ENCODE peak calls at places on chromosomes 11 and 22, in eight cellular contexts. One of them, this sample, is unnamed.

GRCh38 chr11:18778468-18778867 is 13.1 kb downstream of the PTPN5 start:
- DNase-seq in renal cortical epithelial cell: no peak
- DNase-seq in A172: no peak
- DNase-seq in GM20000: no peak
- DNase-seq in hypothalamus: no peak
- DNase-seq in mesothelial cell of epicardium: no peak
- DNase-seq in SK-N-SH: no peak
- DNase-seq in naive thymus-derived CD4-positive, alpha-beta T cell: no peak
- DNase-seq in this sample: no peak

GRCh38 chr11:100629671-100630070 is 57.4 kb upstream of the ARHGAP42 start:
- DNase-seq in renal cortical epithelial cell: peak; percentile 27
- DNase-seq in A172: no peak
- DNase-seq in GM20000: no peak
- DNase-seq in hypothalamus: no peak
- DNase-seq in mesothelial cell of epicardium: no peak
- DNase-seq in SK-N-SH: no peak
- DNase-seq in naive thymus-derived CD4-positive, alpha-beta T cell: no peak
- DNase-seq in this sample: no peak

GRCh38 chr11:134372536-134372935 is 39.5 kb downstream of the B3GAT1 start:
- DNase-seq in renal cortical epithelial cell: no peak
- DNase-seq in A172: no peak
- DNase-seq in GM20000: no peak
- DNase-seq in hypothalamus: no peak
- DNase-seq in mesothelial cell of epicardium: no peak
- DNase-seq in SK-N-SH: no peak
- DNase-seq in naive thymus-derived CD4-positive, alpha-beta T cell: no peak
- DNase-seq in this sample: no peak

GRCh38 chr11:108983621-108984020 is 318.8 kb downstream of the DDX10 start:
- DNase-seq in renal cortical epithelial cell: peak; percentile 79
- DNase-seq in A172: peak; percentile 49
- DNase-seq in GM20000: no peak
- DNase-seq in hypothalamus: no peak
- DNase-seq in mesothelial cell of epicardium: no peak
- DNase-seq in SK-N-SH: no peak
- DNase-seq in naive thymus-derived CD4-positive, alpha-beta T cell: no peak
- DNase-seq in this sample: no peak

GRCh38 chr11:34114471-34114870 is 9.0 kb downstream of the NAT10 start:
- DNase-seq in renal cortical epithelial cell: no peak
- DNase-seq in A172: no peak
- DNase-seq in GM20000: no peak
- DNase-seq in hypothalamus: no peak
- DNase-seq in mesothelial cell of epicardium: no peak
- DNase-seq in SK-N-SH: no peak
- DNase-seq in naive thymus-derived CD4-positive, alpha-beta T cell: no peak
- DNase-seq in this sample: no peak

GRCh38 chr11:61749607-61750217 is 2.7 kb upstream of the MYRF start:
- DNase-seq in renal cortical epithelial cell: no peak
- DNase-seq in A172: no peak
- DNase-seq in GM20000: no peak
- DNase-seq in hypothalamus: peak; percentile 90
- DNase-seq in mesothelial cell of epicardium: no peak
- DNase-seq in SK-N-SH: no peak
- DNase-seq in naive thymus-derived CD4-positive, alpha-beta T cell: no peak
- DNase-seq in this sample: peak; percentile 80

GRCh38 chr22:27836181-27836580 is 34.6 kb upstream of the MN1 start:
- DNase-seq in renal cortical epithelial cell: no peak
- DNase-seq in A172: no peak
- DNase-seq in GM20000: no peak
- DNase-seq in hypothalamus: no peak
- DNase-seq in mesothelial cell of epicardium: no peak
- DNase-seq in SK-N-SH: no peak
- DNase-seq in naive thymus-derived CD4-positive, alpha-beta T cell: no peak
- DNase-seq in this sample: no peak

GRCh38 chr11:105900515-105901035 is 121.5 kb downstream of the MSANTD4 start:
- DNase-seq in renal cortical epithelial cell: no peak
- DNase-seq in A172: no peak
- DNase-seq in GM20000: no peak
- DNase-seq in hypothalamus: no peak
- DNase-seq in mesothelial cell of epicardium: no peak
- DNase-seq in SK-N-SH: no peak
- DNase-seq in naive thymus-derived CD4-positive, alpha-beta T cell: no peak
- DNase-seq in this sample: no peak

GRCh38 chr11:102807921-102808320 is 10.0 kb upstream of the MMP1 start:
- DNase-seq in renal cortical epithelial cell: peak; percentile 46
- DNase-seq in A172: no peak
- DNase-seq in GM20000: peak; percentile 8
- DNase-seq in hypothalamus: no peak
- DNase-seq in mesothelial cell of epicardium: no peak
- DNase-seq in SK-N-SH: peak; percentile 36
- DNase-seq in naive thymus-derived CD4-positive, alpha-beta T cell: no peak
- DNase-seq in this sample: peak; percentile 44

GRCh38 chr11:407651-408080 is 7.1 kb downstream of the SIGIRR start:
- DNase-seq in renal cortical epithelial cell: no peak
- DNase-seq in A172: no peak
- DNase-seq in GM20000: no peak
- DNase-seq in hypothalamus: no peak
- DNase-seq in mesothelial cell of epicardium: no peak
- DNase-seq in SK-N-SH: no peak
- DNase-seq in naive thymus-derived CD4-positive, alpha-beta T cell: no peak
- DNase-seq in this sample: no peak

GRCh38 chr11:109309153-109309552 is 112.8 kb upstream of the C11orf87 start:
- DNase-seq in renal cortical epithelial cell: peak; percentile 18
- DNase-seq in A172: peak; percentile 9
- DNase-seq in GM20000: no peak
- DNase-seq in hypothalamus: no peak
- DNase-seq in mesothelial cell of epicardium: no peak
- DNase-seq in SK-N-SH: peak; percentile 17
- DNase-seq in naive thymus-derived CD4-positive, alpha-beta T cell: no peak
- DNase-seq in this sample: no peak

GRCh38 chr22:49308300-49308699 is 519.4 kb downstream of the BRD1 start:
- DNase-seq in renal cortical epithelial cell: no peak
- DNase-seq in A172: no peak
- DNase-seq in GM20000: no peak
- DNase-seq in hypothalamus: no peak
- DNase-seq in mesothelial cell of epicardium: no peak
- DNase-seq in SK-N-SH: no peak
- DNase-seq in naive thymus-derived CD4-positive, alpha-beta T cell: no peak
- DNase-seq in this sample: no peak

GRCh38 chr11:2830886-2831285 is 54.7 kb downstream of the CDKN1C start:
- DNase-seq in renal cortical epithelial cell: no peak
- DNase-seq in A172: no peak
- DNase-seq in GM20000: no peak
- DNase-seq in hypothalamus: no peak
- DNase-seq in mesothelial cell of epicardium: no peak
- DNase-seq in SK-N-SH: no peak
- DNase-seq in naive thymus-derived CD4-positive, alpha-beta T cell: no peak
- DNase-seq in this sample: no peak

GRCh38 chr11:48043111-48043997 is 63.0 kb downstream of the PTPRJ start:
- DNase-seq in renal cortical epithelial cell: no peak
- DNase-seq in A172: no peak
- DNase-seq in GM20000: no peak
- DNase-seq in hypothalamus: no peak
- DNase-seq in mesothelial cell of epicardium: no peak
- DNase-seq in SK-N-SH: no peak
- DNase-seq in naive thymus-derived CD4-positive, alpha-beta T cell: peak; percentile 44
- DNase-seq in this sample: no peak

GRCh38 chr22:42160251-42160650 is 29.6 kb upstream of the CYP2D6 start:
- DNase-seq in renal cortical epithelial cell: no peak
- DNase-seq in A172: no peak
- DNase-seq in GM20000: no peak
- DNase-seq in hypothalamus: no peak
- DNase-seq in mesothelial cell of epicardium: no peak
- DNase-seq in SK-N-SH: no peak
- DNase-seq in naive thymus-derived CD4-positive, alpha-beta T cell: no peak
- DNase-seq in this sample: peak; percentile 52

GRCh38 chr11:6617315-6617781 is 1.9 kb downstream of the TPP1 start:
- DNase-seq in renal cortical epithelial cell: no peak
- DNase-seq in A172: no peak
- DNase-seq in GM20000: no peak
- DNase-seq in hypothalamus: no peak
- DNase-seq in mesothelial cell of epicardium: no peak
- DNase-seq in SK-N-SH: no peak
- DNase-seq in naive thymus-derived CD4-positive, alpha-beta T cell: no peak
- DNase-seq in this sample: no peak

GRCh38 chr11:10599388-10600175 is 31.1 kb upstream of the LYVE1 start:
- DNase-seq in renal cortical epithelial cell: no peak
- DNase-seq in A172: no peak
- DNase-seq in GM20000: no peak
- DNase-seq in hypothalamus: no peak
- DNase-seq in mesothelial cell of epicardium: no peak
- DNase-seq in SK-N-SH: no peak
- DNase-seq in naive thymus-derived CD4-positive, alpha-beta T cell: no peak
- DNase-seq in this sample: no peak

GRCh38 chr11:33893711-33894401 is 2.0 kb upstream of the LMO2 start:
- DNase-seq in renal cortical epithelial cell: no peak
- DNase-seq in A172: no peak
- DNase-seq in GM20000: peak; percentile 75
- DNase-seq in hypothalamus: no peak
- DNase-seq in mesothelial cell of epicardium: no peak
- DNase-seq in SK-N-SH: no peak
- DNase-seq in naive thymus-derived CD4-positive, alpha-beta T cell: peak; percentile 75
- DNase-seq in this sample: no peak